ENCODE peak calls at places on chromosomes 11 and 22, in ten cellular contexts. T is stimulated activated naive CD8-positive, alpha-beta T cell treated with anti-CD3 and anti-CD28 coated beads, Interleukin-15, Interleukin-2, amounts not matched to agents 100 U/mL and 50 U/mL, for 24 hours; H is lower leg skin; Y is prostate gland; G is stimulated activated CD4-positive, alpha-beta T cell treated with anti-CD3 and anti-CD28 coated beads, Interleukin-12 subunit alpha, Interleukin-12 subunit beta, amount 100 ng/mL, for 48 hours; C is fibroblast of the conjunctiva; V is NCI-H1417; Z is MCF 10A; B is heart right ventricle; A is ELR. D is an unnamed sample.

GRCh38 chr11:32012066-32012465 is 78.8 kb upstream of the RCN1 start:
- DNase-seq in C (no peak), Z (no peak), G (no peak), B (no peak), A (no peak), H (no peak), T (no peak), Y (no peak), V (no peak), D (no peak)

GRCh38 chr22:50727678-50728522 is 10.1 kb upstream of the ACR start:
- DNase-seq in Y (no peak), G (no peak), A (no peak), H (no peak), V (no peak), C (no peak), T (no peak), Z (no peak), B (no peak), D (peak; percentile 39)

GRCh38 chr11:42543844-42544243 is 768.0 kb upstream of the API5 start:
- DNase-seq in Z (no peak), Y (no peak), H (no peak), C (no peak), G (no peak), B (no peak), V (no peak), T (no peak), A (no peak), D (no peak)

GRCh38 chr11:73295259-73295995 is 12.6 kb upstream of the ARHGEF17 start:
- DNase-seq in T (peak; percentile 86), H (no peak), C (no peak), G (peak; percentile 69), B (peak; percentile 67), Y (peak; percentile 39), A (peak; percentile 96), Z (peak; percentile 80), V (peak; percentile 55), D (peak; percentile 73)

GRCh38 chr11:76659672-76660532 is 10.6 kb downstream of the LRRC32 start:
- DNase-seq in Y (no peak), C (no peak), G (no peak), V (no peak), Z (no peak), A (no peak), T (no peak), H (no peak), B (no peak), D (peak; percentile 64)

GRCh38 chr11:57321996-57322880 is 2.5 kb downstream of the TNKS1BP1 start:
- DNase-seq in G (no peak), V (peak; percentile 47), Y (peak; percentile 94), T (no peak), C (peak; percentile 97), H (peak; percentile 93), A (peak; percentile 97), B (peak; percentile 87), Z (peak; percentile 98), D (peak; percentile 98)

GRCh38 chr11:102361100-102362021 is 14.3 kb downstream of the BIRC2 start:
- DNase-seq in V (no peak), H (no peak), A (no peak), B (no peak), C (no peak), Z (no peak), T (no peak), G (no peak), Y (no peak), D (peak; percentile 46)

GRCh38 chr11:111829185-111829968 is 42.0 kb downstream of the ALG9 start:
- DNase-seq in Z (no peak), V (no peak), H (no peak), C (no peak), A (no peak), T (no peak), Y (no peak), G (no peak), B (no peak), D (no peak)

GRCh38 chr22:39214383-39215069 is 30.3 kb downstream of the PDGFB start:
- DNase-seq in A (peak; percentile 83), H (no peak), Z (peak; percentile 70), Y (peak; percentile 32), T (peak; percentile 1), G (no peak), B (no peak), V (no peak), C (no peak), D (peak; percentile 68)

GRCh38 chr11:133153031-133153430 is 379.3 kb downstream of the OPCML start:
- DNase-seq in G (no peak), T (no peak), V (peak; percentile 13), B (no peak), Y (no peak), A (no peak), Z (no peak), H (no peak), C (no peak), D (no peak)

GRCh38 chr11:23079382-23079813 is 219.1 kb upstream of the CCDC179 start:
- DNase-seq in A (peak; percentile 64), H (no peak), G (no peak), Z (no peak), Y (no peak), V (peak; percentile 18), C (no peak), T (no peak), B (no peak), D (no peak)

GRCh38 chr22:38766076-38766777 is 10.4 kb upstream of the SUN2 start:
- DNase-seq in H (peak; percentile 47), A (peak; percentile 86), Y (peak; percentile 68), V (peak; percentile 29), Z (peak; percentile 89), T (peak; percentile 46), C (no peak), B (peak; percentile 41), G (peak; percentile 38), D (no peak)

GRCh38 chr11:5476184-5476819 is 12.2 kb upstream of the OR52D1 start:
- DNase-seq in G (no peak), Z (peak; percentile 64), T (peak; percentile 43), B (no peak), C (peak; percentile 29), A (peak; percentile 63), H (no peak), Y (peak; percentile 13), V (peak; percentile 51), D (no peak)

GRCh38 chr22:39239561-39240423 is 5.0 kb downstream of the PDGFB start:
- DNase-seq in H (peak; percentile 78), Z (peak; percentile 92), V (peak; percentile 70), B (no peak), C (no peak), G (no peak), A (no peak), T (no peak), Y (peak; percentile 96), D (peak; percentile 93)

GRCh38 chr22:28977481-28977971 is 84.1 kb downstream of the C22orf31 start:
- DNase-seq in H (no peak), C (no peak), V (no peak), G (no peak), Y (no peak), A (no peak), Z (no peak), B (no peak), T (no peak), D (no peak)

GRCh38 chr11:130214861-130215530 is 55.4 kb downstream of the ST14 start:
- DNase-seq in G (no peak), Z (no peak), V (no peak), Y (no peak), B (no peak), A (no peak), T (no peak), C (no peak), H (peak; percentile 11), D (no peak)

GRCh38 chr11:67628710-67629385 is 889 bp downstream of the NUDT8 start:
- DNase-seq in A (no peak), V (no peak), C (no peak), Y (no peak), B (peak; percentile 24), T (no peak), H (no peak), Z (no peak), G (no peak), D (no peak)

GRCh38 chr11:129291556-129291955 is 84.1 kb upstream of the BARX2 start:
- DNase-seq in A (no peak), V (no peak), T (no peak), G (no peak), Y (no peak), H (no peak), B (no peak), Z (no peak), C (no peak), D (no peak)

GRCh38 chr22:38222797-38223119 is 21.0 kb downstream of the MAFF start:
- DNase-seq in H (no peak), T (no peak), C (no peak), A (no peak), B (no peak), Z (peak; percentile 80), V (no peak), G (no peak), Y (peak; percentile 65), D (no peak)

GRCh38 chr11:123616505-123617198 is 37.8 kb downstream of the SCN3B start:
- DNase-seq in C (no peak), G (no peak), V (no peak), T (no peak), A (no peak), Z (peak; percentile 77), B (peak; percentile 69), H (peak; percentile 25), Y (peak; percentile 53), D (peak; percentile 84)